ENCODE peak calls at places on chromosome 11, in nine cellular contexts. One of them, this sample, is unnamed.

GRCh38 chr11:818396-819128 is at the start of gene PNPLA2:
- DNase-seq in RWPE1: peak
- DNase-seq in sigmoid colon: no peak
- DNase-seq in esophagus squamous epithelium: no peak
- DNase-seq in uterus: peak
- DNase-seq in Calu3: peak
- DNase-seq in stomach: peak
- DNase-seq in ovary: peak
- DNase-seq in tibial nerve: no peak
- DNase-seq in this sample: no peak

GRCh38 chr11:68673291-68673930 is 10.9 kb upstream of the GAL start:
- DNase-seq in RWPE1: no peak
- DNase-seq in sigmoid colon: no peak
- DNase-seq in esophagus squamous epithelium: no peak
- DNase-seq in uterus: no peak
- DNase-seq in Calu3: no peak
- DNase-seq in stomach: no peak
- DNase-seq in ovary: no peak
- DNase-seq in tibial nerve: no peak
- DNase-seq in this sample: no peak

GRCh38 chr11:64127267-64128072 is 38.4 kb downstream of the MACROD1 start:
- DNase-seq in RWPE1: no peak
- DNase-seq in sigmoid colon: no peak
- DNase-seq in esophagus squamous epithelium: no peak
- DNase-seq in uterus: no peak
- DNase-seq in Calu3: no peak
- DNase-seq in stomach: no peak
- DNase-seq in ovary: no peak
- DNase-seq in tibial nerve: no peak
- DNase-seq in this sample: no peak

GRCh38 chr11:110798231-110798630 is 86.0 kb upstream of the ARHGAP20 start:
- DNase-seq in RWPE1: no peak
- DNase-seq in sigmoid colon: no peak
- DNase-seq in esophagus squamous epithelium: no peak
- DNase-seq in uterus: no peak
- DNase-seq in Calu3: no peak
- DNase-seq in stomach: no peak
- DNase-seq in ovary: no peak
- DNase-seq in tibial nerve: no peak
- DNase-seq in this sample: no peak

GRCh38 chr11:11281626-11282025 is 71.4 kb downstream of the CSNK2A3 start:
- DNase-seq in RWPE1: no peak
- DNase-seq in sigmoid colon: peak
- DNase-seq in esophagus squamous epithelium: no peak
- DNase-seq in uterus: no peak
- DNase-seq in Calu3: no peak
- DNase-seq in stomach: no peak
- DNase-seq in ovary: no peak
- DNase-seq in tibial nerve: no peak
- DNase-seq in this sample: no peak

GRCh38 chr11:69287968-69288882 is 5.7 kb upstream of the MYEOV start:
- DNase-seq in RWPE1: no peak
- DNase-seq in sigmoid colon: no peak
- DNase-seq in esophagus squamous epithelium: no peak
- DNase-seq in uterus: no peak
- DNase-seq in Calu3: peak
- DNase-seq in stomach: peak
- DNase-seq in ovary: no peak
- DNase-seq in tibial nerve: no peak
- DNase-seq in this sample: no peak

GRCh38 chr11:34266987-34267386 is 90.8 kb downstream of the ABTB2 start:
- DNase-seq in RWPE1: no peak
- DNase-seq in sigmoid colon: no peak
- DNase-seq in esophagus squamous epithelium: no peak
- DNase-seq in uterus: peak
- DNase-seq in Calu3: no peak
- DNase-seq in stomach: no peak
- DNase-seq in ovary: peak
- DNase-seq in tibial nerve: no peak
- DNase-seq in this sample: no peak

GRCh38 chr11:130260735-130261134 is 54.0 kb downstream of the ZBTB44 start:
- DNase-seq in RWPE1: no peak
- DNase-seq in sigmoid colon: no peak
- DNase-seq in esophagus squamous epithelium: no peak
- DNase-seq in uterus: no peak
- DNase-seq in Calu3: no peak
- DNase-seq in stomach: no peak
- DNase-seq in ovary: no peak
- DNase-seq in tibial nerve: no peak
- DNase-seq in this sample: no peak

GRCh38 chr11:126893796-126894195 is 106.8 kb downstream of the KIRREL3 start:
- DNase-seq in RWPE1: no peak
- DNase-seq in sigmoid colon: no peak
- DNase-seq in esophagus squamous epithelium: no peak
- DNase-seq in uterus: no peak
- DNase-seq in Calu3: no peak
- DNase-seq in stomach: no peak
- DNase-seq in ovary: no peak
- DNase-seq in tibial nerve: no peak
- DNase-seq in this sample: no peak

GRCh38 chr11:104705475-104706195 is 192.6 kb downstream of the CASP12 start:
- DNase-seq in RWPE1: no peak
- DNase-seq in sigmoid colon: no peak
- DNase-seq in esophagus squamous epithelium: peak
- DNase-seq in uterus: no peak
- DNase-seq in Calu3: peak
- DNase-seq in stomach: peak
- DNase-seq in ovary: no peak
- DNase-seq in tibial nerve: peak
- DNase-seq in this sample: peak

GRCh38 chr11:36148701-36149100 is 140.5 kb downstream of the COMMD9 start:
- DNase-seq in RWPE1: no peak
- DNase-seq in sigmoid colon: no peak
- DNase-seq in esophagus squamous epithelium: no peak
- DNase-seq in uterus: no peak
- DNase-seq in Calu3: no peak
- DNase-seq in stomach: no peak
- DNase-seq in ovary: no peak
- DNase-seq in tibial nerve: no peak
- DNase-seq in this sample: no peak

GRCh38 chr11:23310276-23310675 is 450.0 kb upstream of the CCDC179 start:
- DNase-seq in RWPE1: no peak
- DNase-seq in sigmoid colon: no peak
- DNase-seq in esophagus squamous epithelium: no peak
- DNase-seq in uterus: no peak
- DNase-seq in Calu3: no peak
- DNase-seq in stomach: no peak
- DNase-seq in ovary: no peak
- DNase-seq in tibial nerve: no peak
- DNase-seq in this sample: no peak

GRCh38 chr11:20873054-20873453 is 203.7 kb downstream of the NELL1 start:
- DNase-seq in RWPE1: no peak
- DNase-seq in sigmoid colon: no peak
- DNase-seq in esophagus squamous epithelium: no peak
- DNase-seq in uterus: no peak
- DNase-seq in Calu3: no peak
- DNase-seq in stomach: no peak
- DNase-seq in ovary: no peak
- DNase-seq in tibial nerve: no peak
- DNase-seq in this sample: peak

GRCh38 chr11:77207618-77208313 is 79.7 kb downstream of the MYO7A start:
- DNase-seq in RWPE1: no peak
- DNase-seq in sigmoid colon: no peak
- DNase-seq in esophagus squamous epithelium: no peak
- DNase-seq in uterus: no peak
- DNase-seq in Calu3: no peak
- DNase-seq in stomach: no peak
- DNase-seq in ovary: no peak
- DNase-seq in tibial nerve: peak
- DNase-seq in this sample: no peak

GRCh38 chr11:86703992-86704391 is 31.6 kb upstream of the ME3 start:
- DNase-seq in RWPE1: no peak
- DNase-seq in sigmoid colon: no peak
- DNase-seq in esophagus squamous epithelium: no peak
- DNase-seq in uterus: no peak
- DNase-seq in Calu3: no peak
- DNase-seq in stomach: no peak
- DNase-seq in ovary: no peak
- DNase-seq in tibial nerve: no peak
- DNase-seq in this sample: no peak

GRCh38 chr11:63769719-63770443 is 1.3 kb upstream of the ZFTA start:
- DNase-seq in RWPE1: no peak
- DNase-seq in sigmoid colon: peak
- DNase-seq in esophagus squamous epithelium: no peak
- DNase-seq in uterus: no peak
- DNase-seq in Calu3: no peak
- DNase-seq in stomach: no peak
- DNase-seq in ovary: peak
- DNase-seq in tibial nerve: no peak
- DNase-seq in this sample: no peak

GRCh38 chr11:32311351-32312077 is 123.8 kb downstream of the WT1 start:
- DNase-seq in RWPE1: no peak
- DNase-seq in sigmoid colon: no peak
- DNase-seq in esophagus squamous epithelium: no peak
- DNase-seq in uterus: no peak
- DNase-seq in Calu3: no peak
- DNase-seq in stomach: no peak
- DNase-seq in ovary: no peak
- DNase-seq in tibial nerve: no peak
- DNase-seq in this sample: no peak

GRCh38 chr11:99268895-99269294 is 248.1 kb downstream of the CNTN5 start:
- DNase-seq in RWPE1: no peak
- DNase-seq in sigmoid colon: no peak
- DNase-seq in esophagus squamous epithelium: no peak
- DNase-seq in uterus: no peak
- DNase-seq in Calu3: no peak
- DNase-seq in stomach: no peak
- DNase-seq in ovary: no peak
- DNase-seq in tibial nerve: no peak
- DNase-seq in this sample: no peak
- TF ChIP-seq CTCF in RWPE1: no peak
- TF ChIP-seq CTCF in sigmoid colon: no peak
- TF ChIP-seq CTCF in esophagus squamous epithelium: no peak
- TF ChIP-seq CTCF in uterus: no peak
- TF ChIP-seq CTCF in Calu3: no peak
- TF ChIP-seq CTCF in stomach: no peak
- TF ChIP-seq CTCF in ovary: no peak
- TF ChIP-seq CTCF in tibial nerve: no peak
- TF ChIP-seq CTCF in this sample: no peak

DNA sequence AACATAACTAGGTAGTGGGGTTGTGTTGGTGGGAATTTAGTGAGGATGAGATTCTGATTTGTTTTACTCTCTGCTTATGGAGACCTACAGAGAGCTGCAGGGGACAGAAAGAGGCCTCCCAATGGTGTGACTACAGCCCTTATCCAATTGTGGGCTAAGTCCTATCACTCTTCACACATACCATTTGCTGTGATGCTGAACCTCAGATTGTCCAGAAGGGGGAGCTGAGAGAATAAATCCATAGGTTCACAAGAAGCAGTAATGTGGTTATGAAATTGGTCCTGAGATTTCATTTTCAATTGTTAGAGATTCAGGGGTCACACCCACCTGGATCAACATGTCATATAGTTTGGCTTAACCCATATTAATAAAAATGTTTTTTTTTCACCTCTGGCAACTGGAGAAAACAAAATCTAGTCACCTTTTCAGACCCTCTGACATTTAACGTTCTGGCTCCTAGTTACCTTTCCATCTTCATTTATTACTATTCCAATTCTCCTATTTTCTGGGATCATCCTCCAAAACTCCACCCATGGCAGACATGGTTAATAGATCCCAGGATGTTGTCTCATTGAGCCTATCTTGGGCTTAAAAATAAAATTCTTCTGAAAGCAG is 53.3 kb upstream of the PTPN5 start:
- DNase-seq in RWPE1: peak
- DNase-seq in sigmoid colon: no peak
- DNase-seq in esophagus squamous epithelium: no peak
- DNase-seq in uterus: no peak
- DNase-seq in Calu3: no peak
- DNase-seq in stomach: no peak
- DNase-seq in ovary: no peak
- DNase-seq in tibial nerve: no peak
- DNase-seq in this sample: peak
- TF ChIP-seq CTCF in RWPE1: peak
- TF ChIP-seq CTCF in sigmoid colon: no peak
- TF ChIP-seq CTCF in esophagus squamous epithelium: peak
- TF ChIP-seq CTCF in uterus: no peak
- TF ChIP-seq CTCF in Calu3: peak
- TF ChIP-seq CTCF in stomach: no peak
- TF ChIP-seq CTCF in ovary: no peak
- TF ChIP-seq CTCF in tibial nerve: no peak
- TF ChIP-seq CTCF in this sample: peak

GRCh38 chr11:124793466-124794278 is 6.5 kb downstream of the MSANTD2 start:
- DNase-seq in RWPE1: peak
- DNase-seq in sigmoid colon: no peak
- DNase-seq in esophagus squamous epithelium: no peak
- DNase-seq in uterus: no peak
- DNase-seq in Calu3: peak
- DNase-seq in stomach: no peak
- DNase-seq in ovary: no peak
- DNase-seq in tibial nerve: no peak
- DNase-seq in this sample: peak
- TF ChIP-seq CTCF in RWPE1: peak
- TF ChIP-seq CTCF in sigmoid colon: no peak
- TF ChIP-seq CTCF in esophagus squamous epithelium: peak
- TF ChIP-seq CTCF in uterus: no peak
- TF ChIP-seq CTCF in Calu3: peak
- TF ChIP-seq CTCF in stomach: no peak
- TF ChIP-seq CTCF in ovary: no peak
- TF ChIP-seq CTCF in tibial nerve: no peak
- TF ChIP-seq CTCF in this sample: peak

GRCh38 chr11:3807856-3808845 is at the start of gene PGAP2:
- DNase-seq in RWPE1: peak
- DNase-seq in sigmoid colon: peak
- DNase-seq in esophagus squamous epithelium: no peak
- DNase-seq in uterus: peak
- DNase-seq in Calu3: peak
- DNase-seq in stomach: peak
- DNase-seq in ovary: peak
- DNase-seq in tibial nerve: peak
- DNase-seq in this sample: peak

GRCh38 chr11:3809624-3809928 is 1.2 kb downstream of the PGAP2 start:
- DNase-seq in RWPE1: no peak
- DNase-seq in sigmoid colon: no peak
- DNase-seq in esophagus squamous epithelium: no peak
- DNase-seq in uterus: no peak
- DNase-seq in Calu3: no peak
- DNase-seq in stomach: no peak
- DNase-seq in ovary: no peak
- DNase-seq in tibial nerve: no peak
- DNase-seq in this sample: no peak

GRCh38 chr11:3810446-3810845 is 2.1 kb downstream of the PGAP2 start:
- DNase-seq in RWPE1: no peak
- DNase-seq in sigmoid colon: no peak
- DNase-seq in esophagus squamous epithelium: no peak
- DNase-seq in uterus: no peak
- DNase-seq in Calu3: no peak
- DNase-seq in stomach: no peak
- DNase-seq in ovary: no peak
- DNase-seq in tibial nerve: no peak
- DNase-seq in this sample: no peak

GRCh38 chr11:3810951-3811350 is 2.6 kb downstream of the PGAP2 start:
- DNase-seq in RWPE1: no peak
- DNase-seq in sigmoid colon: no peak
- DNase-seq in esophagus squamous epithelium: no peak
- DNase-seq in uterus: no peak
- DNase-seq in Calu3: no peak
- DNase-seq in stomach: no peak
- DNase-seq in ovary: no peak
- DNase-seq in tibial nerve: no peak
- DNase-seq in this sample: no peak

GRCh38 chr11:3808846-3809623 is 675 bp downstream of the PGAP2 start:
- DNase-seq in RWPE1: peak
- DNase-seq in sigmoid colon: no peak
- DNase-seq in esophagus squamous epithelium: no peak
- DNase-seq in uterus: no peak
- DNase-seq in Calu3: peak
- DNase-seq in stomach: peak
- DNase-seq in ovary: no peak
- DNase-seq in tibial nerve: no peak
- DNase-seq in this sample: peak
- TF ChIP-seq CTCF in RWPE1: peak
- TF ChIP-seq CTCF in sigmoid colon: no peak
- TF ChIP-seq CTCF in esophagus squamous epithelium: peak
- TF ChIP-seq CTCF in uterus: no peak
- TF ChIP-seq CTCF in Calu3: peak
- TF ChIP-seq CTCF in stomach: no peak
- TF ChIP-seq CTCF in ovary: no peak
- TF ChIP-seq CTCF in tibial nerve: no peak
- TF ChIP-seq CTCF in this sample: peak